ENCODE peak calls at places on chromosomes 5 and 9, in eight cellular contexts. S, G, L, A, E, W, Y and F are unnamed samples. For H3K4me1, the result is how much of the 10 kb centered on the place peaks cover.

GRCh38 chr9:112299514-112299913 is 33.9 kb downstream of the PTBP3 start:
- DNase-seq in S (no peak), G (peak), L (no peak), A (no peak), E (peak), W (no peak), Y (no peak), F (no peak)

GRCh38 chr9:84966876-84967830 is 297.6 kb downstream of the NTRK2 start:
- DNase-seq in S (no peak), G (no peak), L (no peak), A (no peak), E (no peak), W (no peak), Y (no peak), F (no peak)

GRCh38 chr9:108580021-108580439 is 275.8 kb downstream of the ACTL7B start:
- DNase-seq in S (no peak), G (peak), L (no peak), A (no peak), E (peak), W (peak), Y (no peak), F (no peak)

GRCh38 chr5:173848986-173849596 is 39.1 kb upstream of the CPEB4 start:
- DNase-seq in S (no peak), G (no peak), L (no peak), A (no peak), E (peak), W (no peak), Y (no peak), F (no peak)

GRCh38 chr5:67537439-67538342 is 341.1 kb upstream of the CD180 start:
- DNase-seq in S (no peak), G (no peak), L (no peak), A (no peak), E (no peak), W (no peak), Y (no peak), F (no peak)

GRCh38 chr5:122101636-122102285 is 23.7 kb upstream of the LOX start:
- DNase-seq in S (no peak), G (no peak), L (no peak), A (no peak), E (peak), W (peak), Y (no peak), F (no peak)

GRCh38 chr9:28024616-28025147 is 451.4 kb upstream of the C9orf72 start:
- DNase-seq in S (no peak), G (no peak), L (no peak), A (no peak), E (no peak), W (no peak), Y (no peak), F (no peak)

GRCh38 chr5:11903614-11904269 is 504 bp downstream of the CTNND2 start:
- DNase-seq in S (no peak), G (peak), L (no peak), A (no peak), E (peak), W (no peak), Y (no peak), F (peak)

GRCh38 chr9:135455401-135456030 is 24.1 kb upstream of the PPP1R26 start:
- DNase-seq in S (no peak), G (no peak), L (no peak), A (no peak), E (no peak), W (no peak), Y (no peak), F (no peak)

GRCh38 chr5:37396352-37396751 is 17.2 kb downstream of the WDR70 start:
- DNase-seq in S (no peak), G (no peak), L (no peak), A (no peak), E (no peak), W (no peak), Y (no peak), F (no peak)

GRCh38 chr5:59158637-59159391 is 575.9 kb downstream of the RAB3C start:
- DNase-seq in S (no peak), G (no peak), L (no peak), A (no peak), E (no peak), W (no peak), Y (no peak), F (no peak)

GRCh38 chr5:131966551-131966950 is 21.1 kb upstream of the MEIKIN start:
- DNase-seq in S (no peak), G (no peak), L (no peak), A (no peak), E (no peak), W (no peak), Y (no peak), F (no peak)

GRCh38 chr5:14257995-14258403 is 114.9 kb downstream of the TRIO start:
- DNase-seq in S (no peak), G (no peak), L (no peak), A (no peak), E (no peak), W (no peak), Y (no peak), F (no peak)

GRCh38 chr5:1291611-1292080 is 3.2 kb downstream of the TERT start:
- DNase-seq in S (no peak), G (no peak), L (no peak), A (no peak), E (no peak), W (no peak), Y (no peak), F (peak)

GRCh38 chr5:181160144-181160754 is 12.9 kb downstream of the OR2V2 start:
- DNase-seq in S (no peak), G (peak), L (peak), A (no peak), E (peak), W (no peak), Y (peak), F (no peak)

GRCh38 chr9:129333961-129334743 is 156.1 kb upstream of the IER5L start:
- DNase-seq in S (peak), G (peak), L (no peak), A (peak), E (peak), W (peak), Y (no peak), F (peak)

GRCh38 chr9:92798358-92798757 is 33.7 kb upstream of the BICD2 start:
- DNase-seq in S (no peak), G (no peak), L (no peak), A (no peak), E (no peak), W (no peak), Y (no peak), F (no peak)

GRCh38 chr5:84301535-84301934 is 83.1 kb downstream of the EDIL3 start:
- DNase-seq in S (no peak), G (no peak), L (no peak), A (no peak), E (peak), W (no peak), Y (no peak), F (no peak)

GRCh38 chr9:130845901-130846381 is 10.9 kb downstream of the ABL1 start:
- DNase-seq in S (no peak), G (peak), L (no peak), A (no peak), E (peak), W (no peak), Y (no peak), F (no peak)

GRCh38 chr5:171444582-171444981 is 25.1 kb downstream of the FGF18 start:
- DNase-seq in S (no peak), G (no peak), L (no peak), A (no peak), E (no peak), W (no peak), Y (no peak), F (no peak)

GRCh38 chr9:114117996-114118830 is 19.1 kb upstream of the KIF12 start:
- DNase-seq in S (peak), G (no peak), L (no peak), A (no peak), E (peak), W (no peak), Y (no peak), F (peak)

GRCh38 chr5:38888023-38888422 is 42.2 kb downstream of the OSMR start:
- DNase-seq in S (no peak), G (no peak), L (no peak), A (no peak), E (no peak), W (no peak), Y (no peak), F (no peak)

GRCh38 chr5:171615201-171616001 is 170.2 kb upstream of the SMIM23 start:
- DNase-seq in S (peak), G (no peak), L (no peak), A (no peak), E (peak), W (no peak), Y (no peak), F (peak)

GRCh38 chr9:35258665-35259474 is 97.1 kb downstream of the UNC13B start:
- DNase-seq in S (peak), G (peak), L (peak), A (peak), E (peak), W (peak), Y (peak), F (peak)

GRCh38 chr5:4700082-4700481 is 440.0 kb upstream of the ADAMTS16 start:
- DNase-seq in S (peak), G (no peak), L (no peak), A (peak), E (peak), W (no peak), Y (no peak), F (peak)

GRCh38 chr5:74357827-74358226 is 282.7 kb downstream of the ENC1 start:
- DNase-seq in S (no peak), G (no peak), L (no peak), A (no peak), E (no peak), W (no peak), Y (no peak), F (no peak)

DNA sequence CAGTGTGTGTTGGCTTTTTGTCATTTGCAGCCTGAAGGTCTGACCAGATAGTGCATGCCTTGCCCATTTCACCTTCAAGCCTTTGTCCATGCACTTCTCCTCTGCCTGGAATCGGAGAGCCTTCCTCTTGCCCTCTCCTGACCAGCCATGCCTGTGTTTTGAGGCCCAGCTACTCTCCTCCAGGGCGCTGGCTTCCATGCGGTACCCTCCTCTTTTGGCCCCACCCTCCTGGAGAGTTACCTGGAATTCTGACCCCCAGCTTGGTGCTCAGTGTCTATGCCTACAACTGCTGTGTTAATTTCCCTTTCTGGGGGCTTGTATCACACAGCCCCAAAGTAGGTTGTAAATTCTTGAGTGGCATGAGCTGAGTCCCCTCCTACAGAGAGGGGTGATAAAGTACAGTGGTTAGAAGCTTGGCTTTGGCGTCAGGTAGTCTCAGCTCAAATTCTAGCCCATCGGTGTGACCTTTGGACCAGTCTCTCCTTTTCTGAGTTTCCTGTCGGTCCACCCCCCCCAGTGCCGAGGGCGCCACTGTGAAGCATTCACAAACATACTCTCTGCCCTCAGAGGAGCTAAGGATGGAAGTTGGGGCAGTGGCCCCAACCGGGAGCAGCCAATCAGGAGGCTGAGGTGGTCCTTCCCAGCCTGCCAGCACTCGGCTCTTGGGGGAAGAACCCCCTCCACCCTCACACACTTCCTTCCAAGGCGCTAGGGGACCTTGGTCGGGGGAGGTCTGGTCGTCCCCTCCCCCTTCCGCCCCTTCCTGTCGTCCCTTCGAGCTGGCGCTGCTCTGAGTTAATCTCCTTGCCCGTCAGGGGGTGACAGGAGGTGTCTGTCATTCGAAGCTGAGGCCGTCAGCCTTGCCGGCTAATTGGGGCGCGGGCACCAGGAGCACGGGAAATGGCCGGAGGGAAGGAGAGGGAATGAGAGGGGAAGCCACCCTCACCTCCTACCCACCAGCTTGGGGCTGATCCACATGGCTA is 52.9 kb downstream of the CXXC5 start:
- DNase-seq in S (no peak), G (no peak), L (no peak), A (no peak), E (no peak), W (no peak), Y (no peak), F (no peak)
- H3K4me3 ChIP-seq in S (no peak), G (no peak), L (no peak), A (no peak), E (no peak), W (no peak), Y (no peak), F (no peak)

GRCh38 chr9:137269231-137269772 is 8.2 kb upstream of the TOR4A start:
- DNase-seq in S (peak), G (no peak), L (no peak), A (no peak), E (no peak), W (no peak), Y (no peak), F (peak)
- H3K4me1 ChIP-seq in S (under half), G (under half), L (under half), A (under half), E (under half), W (under half), Y (under half), F (under half)

GRCh38 chr5:152556779-152557178 is 151.7 kb upstream of the NMUR2 start:
- DNase-seq in S (no peak), G (no peak), L (no peak), A (no peak), E (no peak), W (no peak), Y (no peak), F (no peak)

DNA sequence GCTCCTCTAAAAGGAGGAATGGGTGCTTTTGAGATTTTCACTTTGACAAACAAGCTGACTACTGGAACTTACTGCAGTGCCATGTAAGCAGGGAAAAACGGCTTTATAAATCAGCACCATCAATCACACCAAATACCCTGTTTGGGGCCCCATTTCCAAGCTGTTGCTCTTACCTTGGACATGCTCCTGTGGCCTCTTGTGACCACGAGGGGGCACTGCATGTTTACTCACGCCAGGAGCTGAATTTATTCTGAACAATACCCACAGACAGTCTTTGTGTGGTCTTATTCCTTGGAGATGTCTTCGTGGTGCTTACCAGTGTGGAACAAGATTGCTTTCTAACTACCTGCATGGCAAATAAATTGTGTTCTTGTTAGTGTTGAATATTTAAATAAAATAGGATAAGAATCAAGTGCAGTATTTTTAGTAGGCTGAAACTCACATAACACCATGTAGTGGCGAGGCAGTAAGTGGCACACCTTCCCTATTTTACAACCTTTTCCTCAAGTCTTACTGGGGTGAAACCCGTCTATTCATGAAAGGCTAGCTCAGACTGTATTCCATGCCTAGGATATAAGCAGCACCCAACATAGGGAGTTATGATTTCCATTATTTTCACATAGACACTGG is 155.5 kb upstream of the NMUR2 start:
- DNase-seq in S (peak), G (peak), L (peak), A (no peak), E (peak), W (peak), Y (peak), F (peak)
- H3K4me3 ChIP-seq in S (no peak), G (no peak), L (no peak), A (no peak), E (no peak), W (no peak), Y (no peak), F (no peak)

DNA sequence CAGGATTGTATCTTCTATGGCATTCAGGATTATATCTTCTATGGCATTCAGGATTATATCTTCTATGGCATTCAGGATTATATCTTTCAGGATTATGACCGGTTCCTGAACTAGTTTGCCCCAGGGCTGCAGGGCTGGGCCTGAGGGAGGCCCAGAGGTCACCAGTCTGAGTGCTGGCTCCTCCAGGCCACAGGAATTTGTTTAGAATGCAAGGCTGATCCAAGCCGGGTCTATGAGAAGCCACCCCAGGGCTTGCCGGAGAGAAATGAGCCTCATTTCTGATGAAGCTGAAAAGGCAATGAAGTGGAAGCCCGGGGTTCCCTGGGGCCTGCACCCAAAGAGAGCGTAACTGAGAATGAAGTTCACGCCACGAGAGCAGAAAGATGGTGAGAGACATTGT is 62.1 kb downstream of the GTF3C4 start:
- DNase-seq in S (no peak), G (no peak), L (no peak), A (no peak), E (no peak), W (no peak), Y (no peak), F (no peak)
- H3K4me1 ChIP-seq in S (under half), G (under half), L (under half), A (under half), E (under half), W (under half), Y (under half), F (under half)

DNA sequence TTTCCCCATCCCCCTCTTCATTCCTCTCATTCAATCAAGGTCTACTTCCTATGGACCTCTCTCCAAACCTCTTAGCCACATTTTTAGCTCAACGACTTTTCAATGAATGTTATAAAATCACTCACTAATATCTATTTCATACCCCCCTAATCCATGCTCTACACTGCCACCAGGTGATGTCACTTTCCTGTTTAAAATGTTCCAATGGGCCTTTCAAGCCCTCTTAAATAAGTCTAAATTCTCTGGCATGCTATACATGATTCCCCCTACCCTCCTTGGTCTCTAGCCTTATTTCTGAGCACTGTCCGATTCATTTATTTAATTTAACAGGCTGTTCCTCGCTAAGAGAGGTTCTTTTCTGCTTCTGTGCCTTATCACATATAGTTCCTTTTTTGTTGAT is 9.3 kb downstream of the ABHD17B start:
- DNase-seq in S (no peak), G (no peak), L (no peak), A (no peak), E (no peak), W (no peak), Y (no peak), F (no peak)
- H3K4me3 ChIP-seq in S (no peak), G (no peak), L (no peak), A (no peak), E (no peak), W (no peak), Y (no peak), F (no peak)

GRCh38 chr5:54517174-54517511 is 416 bp upstream of the SNX18 start:
- DNase-seq in S (no peak), G (peak), L (no peak), A (no peak), E (no peak), W (no peak), Y (no peak), F (no peak)
- H3K4me1 ChIP-seq in S (under half), G (under half), L (under half), A (under half), E (under half), W (under half), Y (under half), F (under half)

GRCh38 chr5:166427211-166427610 is 1864.2 kb upstream of the WWC1 start:
- DNase-seq in S (no peak), G (no peak), L (no peak), A (no peak), E (no peak), W (no peak), Y (no peak), F (no peak)

GRCh38 chr5:166428264-166428663 is 1863.2 kb upstream of the WWC1 start:
- DNase-seq in S (no peak), G (no peak), L (no peak), A (no peak), E (no peak), W (no peak), Y (no peak), F (no peak)

GRCh38 chr5:166433679-166434078 is 1857.8 kb upstream of the WWC1 start:
- DNase-seq in S (no peak), G (no peak), L (no peak), A (no peak), E (no peak), W (no peak), Y (no peak), F (no peak)

DNA sequence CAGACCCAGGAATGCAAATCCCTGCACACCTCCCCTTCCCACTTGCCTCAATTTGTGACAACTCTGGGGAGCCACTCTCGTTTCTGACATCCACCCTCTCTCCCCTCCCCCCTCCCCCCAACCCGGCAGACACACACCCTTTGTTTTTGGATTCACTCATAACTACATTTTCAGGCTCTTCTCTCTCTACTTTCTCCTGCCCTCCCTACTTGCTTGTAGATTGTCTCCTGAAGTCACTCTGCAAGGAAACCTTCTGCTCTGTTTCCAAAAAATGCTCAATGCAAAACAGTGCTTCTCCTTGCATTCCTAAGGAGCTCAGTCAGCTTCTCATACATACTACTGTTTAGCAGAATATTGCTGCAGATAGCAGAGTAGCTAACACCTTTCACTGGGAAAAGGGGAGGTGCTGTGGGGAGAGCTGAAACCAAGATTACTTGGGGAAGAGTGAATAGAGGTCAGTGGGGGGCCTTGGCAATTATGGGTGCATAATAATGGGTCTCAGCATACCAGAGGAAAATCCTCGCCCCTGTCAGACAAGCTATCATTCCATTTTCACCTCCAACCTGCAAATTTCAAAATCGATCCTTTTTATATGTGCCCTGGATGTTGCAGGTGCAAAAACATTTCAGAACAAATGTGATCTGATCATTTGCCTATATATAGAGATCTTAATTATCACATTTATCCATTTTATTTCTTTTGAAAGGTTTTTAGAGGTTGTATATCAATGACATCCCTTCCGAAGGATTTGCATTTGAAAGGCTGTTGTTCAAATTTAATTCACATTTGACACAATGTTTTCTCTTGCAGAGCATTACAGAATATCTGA is 1860.7 kb upstream of the WWC1 start:
- DNase-seq in S (no peak), G (no peak), L (no peak), A (no peak), E (no peak), W (no peak), Y (no peak), F (no peak)
- H3K4me3 ChIP-seq in S (no peak), G (no peak), L (no peak), A (no peak), E (no peak), W (no peak), Y (no peak), F (no peak)

GRCh38 chr9:77438653-77439052 is 209.5 kb downstream of the GNA14 start:
- DNase-seq in S (no peak), G (no peak), L (no peak), A (no peak), E (no peak), W (no peak), Y (no peak), F (no peak)
- H3K4me1 ChIP-seq in S (under half), G (under half), L (under half), A (under half), E (under half), W (under half), Y (under half), F (under half)